ENCODE peak calls at places on chromosomes 5 and 9, in four cellular contexts. I, W, P and Y are unnamed samples.

GRCh38 chr5:96855041-96855872 is 21.0 kb upstream of the ERAP2 start:
- DNase-seq in I (no peak), P (no peak), W (no peak), Y (no peak)

GRCh38 chr5:56099346-56099745 is 104.6 kb upstream of the IL6ST start:
- DNase-seq in W (no peak), I (no peak), P (no peak), Y (no peak)

GRCh38 chr9:78038620-78039300 is 7.1 kb upstream of the GNAQ start:
- DNase-seq in W (peak), I (no peak), P (peak), Y (no peak)

GRCh38 chr9:127803507-127804352 is 1.0 kb downstream of the FPGS start:
- DNase-seq in W (no peak), P (peak), I (no peak), Y (no peak)

GRCh38 chr5:74394543-74394923 is 246.0 kb downstream of the ENC1 start:
- DNase-seq in P (no peak), I (no peak), W (no peak), Y (no peak)

GRCh38 chr5:17186271-17186670 is 31.2 kb upstream of the BASP1 start:
- DNase-seq in P (no peak), W (no peak), I (no peak), Y (no peak)

GRCh38 chr9:19162956-19163355 is 35.7 kb upstream of the PLIN2 start:
- DNase-seq in W (no peak), I (no peak), P (peak), Y (no peak)

GRCh38 chr9:35526087-35526801 is 36.3 kb downstream of the RUSC2 start:
- DNase-seq in I (no peak), P (peak), W (no peak), Y (no peak)

GRCh38 chr9:73869261-73869660 is 627.9 kb upstream of the RORB start:
- DNase-seq in P (peak), I (no peak), W (no peak), Y (no peak)

GRCh38 chr5:154375331-154376008 is 70.3 kb upstream of the SAP30L start:
- DNase-seq in P (no peak), W (no peak), I (no peak), Y (no peak)

GRCh38 chr5:73596705-73597328 is 29.2 kb upstream of the ARHGEF28 start:
- DNase-seq in P (peak), W (peak), I (no peak), Y (peak)

DNA sequence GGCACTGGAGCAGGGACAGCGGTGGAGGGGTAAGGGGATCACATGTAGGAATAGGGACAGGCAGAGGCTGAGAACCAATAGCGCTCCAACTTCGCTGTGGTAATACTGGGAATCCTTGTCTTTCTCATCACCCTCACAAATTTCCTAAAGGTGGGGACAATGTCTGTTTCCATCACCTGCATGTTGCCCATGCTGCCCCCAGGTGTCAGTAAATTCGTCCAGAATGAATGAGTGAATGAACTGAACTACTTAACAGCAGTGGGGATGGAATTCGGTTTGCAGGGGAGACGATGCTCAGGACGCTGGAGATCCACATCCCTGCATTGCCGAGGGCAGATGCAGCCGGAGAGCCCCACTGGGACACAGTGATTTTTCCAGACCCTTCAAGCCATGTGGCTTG is 129.9 kb downstream of the PDZD2 start:
- DNase-seq in P (no peak), W (no peak), I (no peak), Y (no peak)
- TF ChIP-seq CTCF in P (no peak), W (no peak), I (no peak), Y (no peak)

DNA sequence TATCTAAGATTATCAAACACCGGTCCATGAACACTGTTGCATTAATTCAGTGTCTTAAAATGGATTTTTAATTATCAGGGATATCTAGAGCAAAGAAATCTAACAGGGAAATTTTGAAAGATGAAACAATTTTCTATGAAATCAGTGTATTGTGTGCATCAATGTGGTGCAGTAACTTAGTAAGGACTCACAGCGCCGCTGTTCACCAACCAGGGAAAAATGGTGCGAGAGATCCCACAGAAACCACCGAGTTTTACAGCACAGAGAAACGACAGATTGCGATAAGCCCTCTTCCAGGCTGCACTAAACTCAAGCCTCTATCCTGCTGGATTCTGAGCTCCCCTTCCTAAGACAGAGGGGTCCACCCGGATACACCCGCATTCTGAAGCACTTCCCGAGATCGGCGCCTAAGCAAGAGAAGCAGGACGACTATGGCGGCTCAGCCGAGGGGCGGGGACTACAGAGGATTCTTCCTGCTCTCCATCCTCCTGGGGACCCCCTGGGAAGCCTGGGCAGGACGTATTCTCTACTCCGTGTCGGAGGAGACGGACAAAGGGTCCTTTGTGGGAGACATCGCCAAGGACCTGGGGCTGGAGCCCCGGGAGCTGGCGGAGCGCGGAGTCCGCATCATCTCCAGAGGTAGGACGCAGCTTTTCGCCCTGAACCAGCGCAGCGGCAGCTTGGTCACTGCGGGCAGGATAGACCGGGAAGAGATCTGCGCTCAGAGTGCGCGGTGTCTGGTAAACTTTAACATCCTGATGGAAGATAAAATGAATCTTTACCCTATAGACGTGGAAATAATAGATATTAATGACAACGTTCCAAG is at the start of gene PCDHGA7:
- DNase-seq in W (no peak), P (peak), I (no peak), Y (no peak)
- TF ChIP-seq CTCF in W (peak), P (peak), I (no peak), Y (no peak)

GRCh38 chr9:37029304-37029775 is 4.7 kb downstream of the PAX5 start:
- DNase-seq in W (no peak), I (no peak), P (no peak), Y (peak)
- TF ChIP-seq CTCF in W (no peak), I (no peak), P (no peak), Y (no peak)

DNA sequence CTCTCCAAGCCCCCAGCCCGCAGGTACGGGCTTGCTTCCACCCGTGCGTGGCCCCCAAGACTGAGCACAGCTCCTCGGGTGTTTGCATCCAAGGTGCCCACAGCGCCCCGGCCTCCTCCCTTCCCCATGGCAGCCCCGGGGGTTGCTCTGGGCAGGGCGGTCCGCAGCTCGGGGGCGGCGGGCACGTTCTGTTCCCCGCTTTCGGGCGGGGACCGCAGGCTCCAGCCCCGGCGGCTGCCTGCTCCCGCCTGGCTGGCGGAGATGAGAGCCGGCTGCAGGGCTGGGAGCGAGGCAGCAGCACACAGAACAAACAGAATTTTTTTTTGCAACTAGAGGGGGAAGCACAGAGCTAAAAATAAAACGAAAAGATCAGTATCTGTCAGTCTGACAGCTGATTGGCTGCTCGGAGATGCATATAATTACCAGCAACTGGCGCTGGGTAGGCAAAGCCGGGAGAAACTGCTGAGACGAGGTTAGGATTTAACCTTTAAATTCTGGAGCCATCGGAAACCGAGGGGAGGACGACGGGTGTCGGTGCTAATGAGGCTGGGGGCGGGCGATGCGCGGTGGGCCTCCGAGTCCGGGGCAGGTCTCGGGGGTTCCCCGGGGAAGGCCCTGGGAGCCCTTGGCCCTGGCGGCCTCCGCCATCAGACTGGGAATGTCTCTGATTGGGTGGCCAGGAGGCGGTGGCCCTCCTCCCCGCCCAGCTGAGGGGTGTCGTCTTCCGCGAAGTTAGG is 142.7 kb upstream of the IER5L start:
- DNase-seq in P (peak), I (peak), W (peak), Y (peak)
- TF ChIP-seq CTCF in P (no peak), I (no peak), W (peak), Y (no peak)

DNA sequence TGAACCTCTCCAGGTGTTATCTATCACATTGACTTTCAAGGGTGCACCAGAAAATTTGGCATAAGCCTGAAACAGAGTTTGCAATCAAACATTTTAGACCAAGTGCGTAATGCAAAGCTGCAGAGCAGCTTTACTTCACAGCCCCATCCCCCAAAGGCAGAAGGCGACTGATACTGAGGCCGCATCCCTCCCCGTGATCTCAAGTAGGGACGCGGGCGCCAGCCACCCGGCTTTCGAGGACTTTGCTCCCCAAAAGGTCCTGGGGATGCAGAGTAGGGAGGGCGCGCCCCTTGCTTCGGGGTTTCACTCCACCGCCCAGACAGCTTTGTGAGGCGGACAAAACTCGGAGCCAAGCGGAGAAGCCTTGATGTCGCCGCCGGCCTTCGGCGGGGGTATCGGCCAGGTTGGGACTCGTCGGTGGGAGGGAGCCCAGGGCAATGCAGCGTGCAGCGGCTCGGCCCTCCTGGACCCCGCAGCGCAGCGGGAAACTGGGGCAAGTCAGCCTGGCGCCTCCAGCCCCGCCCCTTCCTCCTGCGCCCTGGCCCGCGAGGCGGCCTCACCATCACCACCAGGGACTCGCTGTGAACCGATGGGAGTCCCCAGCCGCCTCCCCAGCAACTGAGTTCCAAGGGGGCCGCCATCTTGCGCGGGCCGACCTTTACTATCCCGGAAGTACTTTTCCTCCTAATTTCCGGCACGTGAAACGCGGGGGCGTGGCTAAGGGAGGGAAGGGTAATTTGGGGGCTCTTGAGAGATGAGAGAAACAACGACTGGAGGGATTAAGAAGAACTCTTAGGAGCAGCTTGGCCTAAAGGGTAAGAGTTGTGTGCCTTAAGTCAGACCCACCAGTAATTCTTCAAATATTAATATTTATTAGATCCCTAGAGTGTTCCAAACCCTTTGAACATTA is at the start of gene MTX3:
- DNase-seq in P (peak), I (peak), W (peak), Y (peak)
- TF ChIP-seq CTCF in P (no peak), I (no peak), W (no peak), Y (no peak)

DNA sequence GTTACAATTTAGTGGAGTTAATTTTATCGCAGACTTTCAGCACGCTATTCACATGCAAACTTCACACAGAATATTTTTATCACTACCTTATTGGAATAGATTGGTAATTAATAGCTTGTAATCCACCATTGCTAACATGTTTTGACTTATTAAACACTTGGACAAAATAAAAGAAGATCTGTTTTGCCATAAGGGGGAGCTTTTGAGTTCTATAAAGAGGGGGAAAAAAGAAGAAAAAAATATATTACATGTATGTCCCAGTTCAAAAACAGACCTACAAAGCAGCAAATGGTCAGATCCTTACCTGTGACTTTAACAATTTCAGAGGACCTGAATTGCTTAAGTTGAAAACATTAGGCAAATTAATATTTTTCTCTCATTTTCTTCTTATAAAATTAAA is 1.2 kb upstream of the PAPPA start:
- DNase-seq in I (no peak), W (peak), P (peak), Y (no peak)
- TF ChIP-seq CTCF in I (peak), W (peak), P (peak), Y (peak)

GRCh38 chr5:121967187-121967586 is 5.4 kb downstream of the SRFBP1 start:
- DNase-seq in P (peak), I (no peak), W (no peak), Y (no peak)
- TF ChIP-seq CTCF in P (peak), I (no peak), W (peak), Y (no peak)

DNA sequence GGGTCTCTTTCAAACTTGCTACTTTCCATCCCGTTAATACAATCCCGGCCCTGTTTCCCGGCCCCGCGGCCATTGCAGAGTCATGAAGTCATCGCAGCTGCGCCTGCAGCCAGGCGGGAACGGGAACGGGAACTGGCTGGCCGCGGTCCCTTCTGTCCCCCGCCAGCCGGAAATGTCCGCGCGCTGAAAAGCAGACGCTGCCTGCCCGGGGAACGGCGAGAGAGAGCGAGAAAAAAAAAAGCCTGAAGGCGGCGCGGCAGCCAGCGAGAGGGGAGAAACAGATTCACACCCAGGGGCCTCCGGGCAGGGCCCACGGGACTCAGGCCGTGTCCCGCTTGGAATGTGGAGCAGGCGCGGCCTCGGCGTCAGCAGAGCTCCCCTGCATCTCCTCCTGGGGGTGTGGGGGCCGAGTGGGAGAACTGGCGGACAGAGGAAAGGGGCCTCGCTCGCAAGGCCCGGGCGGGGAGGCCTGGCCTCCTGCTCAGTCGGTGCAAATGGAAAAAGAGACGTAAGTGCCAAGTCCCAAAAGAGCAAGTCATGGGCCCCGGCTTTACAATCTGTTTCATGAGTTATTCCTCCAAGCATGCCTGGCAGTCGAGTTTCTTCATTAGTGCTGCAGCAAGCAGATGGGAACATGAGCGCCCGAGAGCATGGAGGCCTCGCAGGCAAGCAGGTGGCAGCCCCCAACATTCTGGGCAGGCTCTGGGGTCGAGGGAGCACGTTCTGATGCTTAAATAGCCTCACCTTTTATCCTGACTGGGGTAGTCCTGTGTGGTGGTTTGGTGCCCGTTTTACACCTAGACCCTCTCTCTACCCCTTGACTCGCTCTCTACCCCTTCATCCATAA is 201.3 kb upstream of the GAS1 start:
- DNase-seq in P (peak), W (peak), I (peak), Y (peak)
- TF ChIP-seq CTCF in P (no peak), W (peak), I (no peak), Y (no peak)